ENCODE peak calls at places on chromosome 22, in nine cellular contexts. One of them, this sample, is unnamed.

GRCh38 chr22:37148031-37148651 is 1.6 kb downstream of the IL2RB start:
- DNase-seq in SK-N-MC: no peak
- DNase-seq in K562: no peak
- DNase-seq in astrocyte: no peak
- DNase-seq in pancreas: peak
- DNase-seq in dorsolateral prefrontal cortex: no peak
- DNase-seq in esophagus muscularis mucosa: no peak
- DNase-seq in naive thymus-derived CD4-positive, alpha-beta T cell: no peak
- DNase-seq in GM23338: no peak
- DNase-seq in this sample: no peak

GRCh38 chr22:40671369-40671768 is 7.9 kb upstream of the MCHR1 start:
- DNase-seq in SK-N-MC: no peak
- DNase-seq in astrocyte: no peak
- DNase-seq in GM23338: peak
- DNase-seq in K562: no peak
- DNase-seq in dorsolateral prefrontal cortex: no peak
- DNase-seq in naive thymus-derived CD4-positive, alpha-beta T cell: no peak
- DNase-seq in esophagus muscularis mucosa: no peak
- DNase-seq in pancreas: no peak
- DNase-seq in this sample: no peak

GRCh38 chr22:26848244-26848920 is 191.0 kb downstream of the MIAT start:
- DNase-seq in dorsolateral prefrontal cortex: no peak
- DNase-seq in esophagus muscularis mucosa: peak
- DNase-seq in pancreas: no peak
- DNase-seq in K562: no peak
- DNase-seq in SK-N-MC: no peak
- DNase-seq in naive thymus-derived CD4-positive, alpha-beta T cell: no peak
- DNase-seq in astrocyte: peak
- DNase-seq in GM23338: no peak
- DNase-seq in this sample: peak

GRCh38 chr22:24994070-24994763 is 41.7 kb downstream of the KIAA1671 start:
- DNase-seq in pancreas: no peak
- DNase-seq in astrocyte: peak
- DNase-seq in naive thymus-derived CD4-positive, alpha-beta T cell: no peak
- DNase-seq in esophagus muscularis mucosa: no peak
- DNase-seq in SK-N-MC: no peak
- DNase-seq in GM23338: peak
- DNase-seq in dorsolateral prefrontal cortex: no peak
- DNase-seq in K562: no peak
- DNase-seq in this sample: no peak

GRCh38 chr22:17131686-17132085 is 10.5 kb upstream of the TMEM121B start:
- DNase-seq in esophagus muscularis mucosa: no peak
- DNase-seq in pancreas: no peak
- DNase-seq in GM23338: peak
- DNase-seq in K562: no peak
- DNase-seq in astrocyte: no peak
- DNase-seq in SK-N-MC: no peak
- DNase-seq in dorsolateral prefrontal cortex: peak
- DNase-seq in naive thymus-derived CD4-positive, alpha-beta T cell: no peak
- DNase-seq in this sample: no peak

GRCh38 chr22:25153961-25154685 is 45.5 kb upstream of the CRYBB3 start:
- DNase-seq in GM23338: peak
- DNase-seq in astrocyte: peak
- DNase-seq in dorsolateral prefrontal cortex: no peak
- DNase-seq in naive thymus-derived CD4-positive, alpha-beta T cell: no peak
- DNase-seq in K562: no peak
- DNase-seq in SK-N-MC: no peak
- DNase-seq in pancreas: no peak
- DNase-seq in esophagus muscularis mucosa: no peak
- DNase-seq in this sample: peak

GRCh38 chr22:20396639-20397038 is 2.7 kb downstream of the ZNF74 start:
- DNase-seq in pancreas: no peak
- DNase-seq in dorsolateral prefrontal cortex: no peak
- DNase-seq in K562: peak
- DNase-seq in esophagus muscularis mucosa: no peak
- DNase-seq in naive thymus-derived CD4-positive, alpha-beta T cell: no peak
- DNase-seq in GM23338: no peak
- DNase-seq in astrocyte: no peak
- DNase-seq in SK-N-MC: no peak
- DNase-seq in this sample: peak

GRCh38 chr22:24938741-24939341 is 7.7 kb downstream of the LHFPL7 start:
- DNase-seq in astrocyte: no peak
- DNase-seq in K562: peak
- DNase-seq in SK-N-MC: peak
- DNase-seq in dorsolateral prefrontal cortex: no peak
- DNase-seq in pancreas: no peak
- DNase-seq in esophagus muscularis mucosa: no peak
- DNase-seq in naive thymus-derived CD4-positive, alpha-beta T cell: no peak
- DNase-seq in GM23338: peak
- DNase-seq in this sample: peak

GRCh38 chr22:44396727-44397722 is 84.3 kb upstream of the SHISAL1 start:
- DNase-seq in K562: no peak
- DNase-seq in SK-N-MC: no peak
- DNase-seq in pancreas: no peak
- DNase-seq in astrocyte: no peak
- DNase-seq in GM23338: no peak
- DNase-seq in esophagus muscularis mucosa: no peak
- DNase-seq in naive thymus-derived CD4-positive, alpha-beta T cell: no peak
- DNase-seq in dorsolateral prefrontal cortex: peak
- DNase-seq in this sample: no peak

GRCh38 chr22:39583066-39583667 is 12.6 kb downstream of the CACNA1I start:
- DNase-seq in pancreas: no peak
- DNase-seq in SK-N-MC: no peak
- DNase-seq in esophagus muscularis mucosa: no peak
- DNase-seq in dorsolateral prefrontal cortex: no peak
- DNase-seq in GM23338: no peak
- DNase-seq in astrocyte: no peak
- DNase-seq in K562: no peak
- DNase-seq in naive thymus-derived CD4-positive, alpha-beta T cell: no peak
- DNase-seq in this sample: no peak

GRCh38 chr22:24751518-24751917 is 23.0 kb downstream of the PIWIL3 start:
- DNase-seq in pancreas: no peak
- DNase-seq in SK-N-MC: no peak
- DNase-seq in dorsolateral prefrontal cortex: no peak
- DNase-seq in astrocyte: no peak
- DNase-seq in naive thymus-derived CD4-positive, alpha-beta T cell: no peak
- DNase-seq in K562: no peak
- DNase-seq in GM23338: no peak
- DNase-seq in esophagus muscularis mucosa: no peak
- DNase-seq in this sample: no peak

GRCh38 chr22:27344546-27344945 is 457.0 kb downstream of the MN1 start:
- DNase-seq in esophagus muscularis mucosa: no peak
- DNase-seq in GM23338: no peak
- DNase-seq in SK-N-MC: no peak
- DNase-seq in K562: no peak
- DNase-seq in pancreas: no peak
- DNase-seq in naive thymus-derived CD4-positive, alpha-beta T cell: no peak
- DNase-seq in astrocyte: no peak
- DNase-seq in dorsolateral prefrontal cortex: no peak
- DNase-seq in this sample: no peak

GRCh38 chr22:37048133-37048532 is 3.4 kb upstream of the KCTD17 start:
- DNase-seq in SK-N-MC: no peak
- DNase-seq in GM23338: peak
- DNase-seq in naive thymus-derived CD4-positive, alpha-beta T cell: no peak
- DNase-seq in pancreas: no peak
- DNase-seq in dorsolateral prefrontal cortex: no peak
- DNase-seq in esophagus muscularis mucosa: no peak
- DNase-seq in K562: no peak
- DNase-seq in astrocyte: no peak
- DNase-seq in this sample: no peak

GRCh38 chr22:48489551-48490512 is 1337.8 kb downstream of the BRD1 start:
- DNase-seq in esophagus muscularis mucosa: no peak
- DNase-seq in pancreas: peak
- DNase-seq in dorsolateral prefrontal cortex: peak
- DNase-seq in astrocyte: peak
- DNase-seq in naive thymus-derived CD4-positive, alpha-beta T cell: no peak
- DNase-seq in K562: no peak
- DNase-seq in SK-N-MC: no peak
- DNase-seq in GM23338: no peak
- DNase-seq in this sample: peak
- H3K4me3 ChIP-seq in esophagus muscularis mucosa: peak
- H3K4me3 ChIP-seq in pancreas: peak
- H3K4me3 ChIP-seq in dorsolateral prefrontal cortex: peak
- H3K4me3 ChIP-seq in astrocyte: peak
- H3K4me3 ChIP-seq in naive thymus-derived CD4-positive, alpha-beta T cell: no peak
- H3K4me3 ChIP-seq in K562: no peak
- H3K4me3 ChIP-seq in SK-N-MC: peak
- H3K4me3 ChIP-seq in GM23338: peak
- H3K4me3 ChIP-seq in this sample: peak

GRCh38 chr22:32829451-32829851 is 27.9 kb downstream of the TIMP3 start:
- DNase-seq in pancreas: no peak
- DNase-seq in SK-N-MC: no peak
- DNase-seq in naive thymus-derived CD4-positive, alpha-beta T cell: no peak
- DNase-seq in K562: no peak
- DNase-seq in astrocyte: no peak
- DNase-seq in dorsolateral prefrontal cortex: peak
- DNase-seq in GM23338: no peak
- DNase-seq in esophagus muscularis mucosa: no peak
- DNase-seq in this sample: no peak
- H3K27ac ChIP-seq in pancreas: no peak
- H3K27ac ChIP-seq in SK-N-MC: no peak
- H3K27ac ChIP-seq in naive thymus-derived CD4-positive, alpha-beta T cell: no peak
- H3K27ac ChIP-seq in K562: no peak
- H3K27ac ChIP-seq in astrocyte: no peak
- H3K27ac ChIP-seq in dorsolateral prefrontal cortex: no peak
- H3K27ac ChIP-seq in GM23338: no peak
- H3K27ac ChIP-seq in esophagus muscularis mucosa: peak
- H3K27ac ChIP-seq in this sample: no peak

DNA sequence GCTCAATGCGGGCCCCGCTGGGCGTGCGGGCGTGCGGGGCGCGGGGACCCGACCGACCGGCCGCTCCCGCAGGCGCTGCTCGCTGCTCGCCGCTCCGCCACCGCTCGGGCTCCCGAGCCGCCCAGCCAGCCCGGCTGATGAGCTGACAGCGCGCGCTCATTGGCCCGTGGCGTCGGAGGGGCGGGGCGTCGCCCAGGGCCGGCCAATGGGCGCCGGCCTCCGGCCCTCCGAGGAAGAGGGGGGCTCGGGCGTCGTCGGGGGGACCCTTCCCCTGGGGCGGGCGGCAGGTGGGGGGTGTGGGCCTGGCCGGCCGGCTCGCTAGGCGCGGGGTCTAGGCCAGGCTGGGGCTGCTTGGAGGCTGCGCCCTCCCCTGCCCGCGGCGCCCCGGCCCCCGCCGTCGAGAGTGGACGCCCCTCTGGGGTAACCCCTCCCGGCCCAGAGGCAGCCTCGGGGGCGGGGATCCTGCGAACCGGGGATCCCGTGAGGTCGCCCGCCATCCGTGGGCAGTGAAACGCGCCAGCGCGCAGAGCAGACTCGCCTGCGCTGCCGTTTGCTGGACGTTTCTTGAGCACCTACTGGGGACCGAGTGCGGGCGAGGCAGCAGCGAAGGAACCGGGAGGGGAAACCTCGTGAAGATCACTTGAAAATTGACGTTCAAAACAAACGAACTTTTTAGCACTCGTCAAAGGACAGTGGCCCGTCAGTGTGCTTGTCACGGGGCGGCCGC is at the start of gene SCUBE1:
- DNase-seq in esophagus muscularis mucosa: no peak
- DNase-seq in pancreas: peak
- DNase-seq in K562: peak
- DNase-seq in naive thymus-derived CD4-positive, alpha-beta T cell: no peak
- DNase-seq in astrocyte: no peak
- DNase-seq in GM23338: peak
- DNase-seq in SK-N-MC: no peak
- DNase-seq in dorsolateral prefrontal cortex: no peak
- DNase-seq in this sample: peak
- H3K4me3 ChIP-seq in esophagus muscularis mucosa: peak
- H3K4me3 ChIP-seq in pancreas: no peak
- H3K4me3 ChIP-seq in K562: no peak
- H3K4me3 ChIP-seq in naive thymus-derived CD4-positive, alpha-beta T cell: no peak
- H3K4me3 ChIP-seq in astrocyte: no peak
- H3K4me3 ChIP-seq in GM23338: peak
- H3K4me3 ChIP-seq in SK-N-MC: no peak
- H3K4me3 ChIP-seq in dorsolateral prefrontal cortex: peak
- H3K4me3 ChIP-seq in this sample: peak

DNA sequence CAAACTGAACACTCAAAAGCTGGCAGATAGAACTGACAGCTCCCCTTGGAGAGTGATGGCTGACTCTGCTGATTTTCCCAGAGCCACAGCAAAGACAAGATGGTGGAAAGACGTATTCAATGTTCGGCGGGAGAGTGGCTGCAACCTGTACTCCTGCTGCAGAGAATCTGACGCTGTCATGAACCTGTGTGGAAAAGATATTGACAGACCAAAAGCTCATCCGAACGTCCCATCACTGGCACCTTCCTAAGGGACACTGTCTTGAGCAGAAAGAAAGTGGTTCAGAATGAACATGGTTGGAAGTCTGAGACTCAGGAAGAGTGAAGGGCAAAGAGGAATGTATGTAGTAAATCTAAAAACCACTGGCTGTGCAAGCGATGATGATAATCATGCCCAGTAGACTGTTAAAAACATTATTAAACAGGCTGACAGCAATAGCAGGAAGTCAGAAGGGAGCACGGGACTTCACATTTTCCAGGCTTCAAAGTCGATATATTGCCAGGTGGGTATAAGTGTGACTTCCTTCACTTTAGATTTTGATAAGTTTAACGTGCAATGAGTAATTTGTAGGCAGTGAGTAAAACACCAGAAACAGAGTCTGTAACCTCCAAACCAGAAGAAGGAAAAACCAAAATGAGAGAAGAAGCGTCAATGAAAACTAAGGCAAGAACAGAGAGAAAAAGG is 6.2 kb upstream of the IL17REL start:
- DNase-seq in SK-N-MC: no peak
- DNase-seq in pancreas: no peak
- DNase-seq in GM23338: no peak
- DNase-seq in K562: no peak
- DNase-seq in astrocyte: no peak
- DNase-seq in dorsolateral prefrontal cortex: no peak
- DNase-seq in esophagus muscularis mucosa: no peak
- DNase-seq in naive thymus-derived CD4-positive, alpha-beta T cell: no peak
- DNase-seq in this sample: no peak
- H3K27ac ChIP-seq in SK-N-MC: peak
- H3K27ac ChIP-seq in pancreas: no peak
- H3K27ac ChIP-seq in GM23338: no peak
- H3K27ac ChIP-seq in K562: no peak
- H3K27ac ChIP-seq in astrocyte: no peak
- H3K27ac ChIP-seq in dorsolateral prefrontal cortex: no peak
- H3K27ac ChIP-seq in esophagus muscularis mucosa: no peak
- H3K27ac ChIP-seq in naive thymus-derived CD4-positive, alpha-beta T cell: peak
- H3K27ac ChIP-seq in this sample: no peak